ENCODE peak calls at places on chromosomes 7 and 10, in five cellular contexts. X is HCT116, T is HepG2, Y is SK-N-SH, U is GM12878. N is an unnamed sample.

GRCh38 chr10:129741280-129741977 is 222.6 kb downstream of the EBF3 start:
- DNase-seq in X (no peak), T (no peak), Y (no peak), U (no peak), N (no peak)

GRCh38 chr7:98049034-98049433 is 57.6 kb upstream of the LMTK2 start:
- DNase-seq in X (no peak), T (no peak), Y (no peak), U (no peak), N (no peak)

GRCh38 chr10:103636996-103637395 is 143.5 kb downstream of the NEURL1 start:
- DNase-seq in X (no peak), T (no peak), Y (no peak), U (no peak), N (no peak)

GRCh38 chr10:9745158-9745557 is 1272.5 kb upstream of the CELF2 start:
- DNase-seq in X (no peak), T (no peak), Y (no peak), U (no peak), N (no peak)

GRCh38 chr10:29064665-29065064 is 224.2 kb upstream of the LYZL1 start:
- DNase-seq in X (no peak), T (no peak), Y (no peak), U (no peak), N (no peak)

GRCh38 chr10:63539994-63540393 is 18.8 kb downstream of the REEP3 start:
- DNase-seq in X (no peak), T (no peak), Y (no peak), U (no peak), N (no peak)

GRCh38 chr7:155001756-155002410 is 1.0 kb downstream of the PAXIP1 start:
- DNase-seq in X (no peak), T (no peak), Y (no peak), U (no peak), N (no peak)

GRCh38 chr7:2554654-2555053 is 670 bp downstream of the BRAT1 start:
- DNase-seq in X (no peak), T (no peak), Y (peak), U (no peak), N (no peak)

GRCh38 chr10:480928-481551 is 208.4 kb downstream of the DIP2C start:
- DNase-seq in X (no peak), T (no peak), Y (peak), U (no peak), N (no peak)

GRCh38 chr7:12207046-12207445 is 4.0 kb upstream of the TMEM106B start:
- DNase-seq in X (no peak), T (no peak), Y (no peak), U (no peak), N (peak)

GRCh38 chr7:17298840-17299476 is 506 bp downstream of the AHR start:
- DNase-seq in X (no peak), T (no peak), Y (peak), U (no peak), N (no peak)

GRCh38 chr10:71008150-71008549 is 119.8 kb upstream of the PCBD1 start:
- DNase-seq in X (no peak), T (no peak), Y (no peak), U (no peak), N (no peak)

GRCh38 chr10:119608316-119609155 is 11.8 kb upstream of the TIAL1 start:
- DNase-seq in X (peak), T (peak), Y (peak), U (no peak), N (no peak)

GRCh38 chr7:90891529-90891928 is 295.4 kb downstream of the CDK14 start:
- DNase-seq in X (no peak), T (no peak), Y (no peak), U (no peak), N (no peak)

GRCh38 chr10:75294518-75294865 is 58.7 kb upstream of the COMTD1 start:
- DNase-seq in X (no peak), T (no peak), Y (peak), U (no peak), N (no peak)

GRCh38 chr10:119531067-119531466 is 11.5 kb downstream of the RGS10 start:
- DNase-seq in X (no peak), T (peak), Y (no peak), U (no peak), N (no peak)

GRCh38 chr10:120436431-120437142 is 20.4 kb upstream of the PLPP4 start:
- DNase-seq in X (peak), T (no peak), Y (no peak), U (no peak), N (no peak)

GRCh38 chr7:142616121-142616643 is 133.1 kb upstream of the PRSS1 start:
- DNase-seq in X (no peak), T (no peak), Y (no peak), U (no peak), N (no peak)

GRCh38 chr7:151869968-151870918 is 6.7 kb downstream of the PRKAG2 start:
- DNase-seq in X (no peak), T (no peak), Y (no peak), U (no peak), N (no peak)

GRCh38 chr7:104275900-104276299 is 52.5 kb upstream of the LHFPL3 start:
- DNase-seq in X (no peak), T (peak), Y (no peak), U (no peak), N (no peak)

GRCh38 chr7:7529328-7529727 is 6.3 kb downstream of the COL28A1 start:
- DNase-seq in X (no peak), T (no peak), Y (no peak), U (no peak), N (no peak)

GRCh38 chr7:65216469-65216868 is 157.2 kb upstream of the ZNF92 start:
- DNase-seq in X (peak), T (peak), Y (peak), U (no peak), N (peak)

GRCh38 chr7:136389933-136390332 is 412.8 kb upstream of the MTPN start:
- DNase-seq in X (no peak), T (no peak), Y (no peak), U (no peak), N (no peak)

GRCh38 chr10:129962092-129962494 is 2.0 kb downstream of the EBF3 start:
- DNase-seq in X (no peak), T (no peak), Y (no peak), U (no peak), N (no peak)

GRCh38 chr7:140014123-140014522 is 48.6 kb downstream of the PARP12 start:
- DNase-seq in X (no peak), T (no peak), Y (no peak), U (no peak), N (no peak)

GRCh38 chr7:117673839-117674238 is 194.0 kb downstream of the CFTR start:
- DNase-seq in X (peak), T (peak), Y (peak), U (no peak), N (no peak)

GRCh38 chr7:25007668-25008067 is 27.7 kb upstream of the OSBPL3 start:
- DNase-seq in X (no peak), T (no peak), Y (no peak), U (no peak), N (no peak)

GRCh38 chr7:105800442-105800841 is 76.0 kb downstream of the ATXN7L1 start:
- DNase-seq in X (no peak), T (no peak), Y (no peak), U (peak), N (no peak)

GRCh38 chr10:72079356-72079755 is 9.0 kb downstream of the SPOCK2 start:
- DNase-seq in X (no peak), T (no peak), Y (peak), U (no peak), N (no peak)

GRCh38 chr7:118079369-118079768 is 104.6 kb upstream of the LSM8 start:
- DNase-seq in X (no peak), T (no peak), Y (no peak), U (no peak), N (no peak)

GRCh38 chr10:99685232-99686041 is 26.1 kb downstream of the ENTPD7 start:
- DNase-seq in X (no peak), T (no peak), Y (no peak), U (peak), N (no peak)

GRCh38 chr10:98251399-98251798 is 16.6 kb downstream of the LOXL4 start:
- DNase-seq in X (no peak), T (no peak), Y (no peak), U (no peak), N (no peak)

GRCh38 chr10:73790886-73791625 is 5.7 kb downstream of the ZSWIM8 start:
- DNase-seq in X (no peak), T (no peak), Y (no peak), U (no peak), N (no peak)

GRCh38 chr7:75679060-75679459 is 59.7 kb downstream of the HIP1 start:
- DNase-seq in X (no peak), T (no peak), Y (no peak), U (no peak), N (no peak)

DNA sequence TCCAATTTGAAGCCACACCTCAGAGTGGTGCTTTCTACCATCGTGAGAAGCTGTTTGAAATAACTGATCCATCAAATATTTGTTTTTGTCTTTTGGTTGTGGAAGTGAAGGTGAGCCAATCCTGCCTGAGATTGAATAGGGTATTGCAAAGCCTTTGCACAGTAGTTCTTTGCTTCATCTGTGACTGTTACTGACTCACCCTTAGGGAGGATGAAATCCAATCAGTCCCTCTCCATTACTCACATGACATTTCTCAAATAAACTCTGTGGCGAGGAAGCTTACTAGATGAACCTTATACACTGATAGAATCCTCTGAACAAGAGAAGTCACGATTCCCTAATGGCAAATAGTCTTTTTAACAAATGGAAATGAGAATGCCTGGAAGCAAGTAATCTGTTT is 31.9 kb downstream of the HEPACAM2 start:
- DNase-seq in X (no peak), T (peak), Y (no peak), U (no peak), N (no peak)
- H3K27ac ChIP-seq in X (no peak), T (no peak), Y (no peak), U (no peak), N (no peak)

GRCh38 chr7:141451232-141451631 is 100.0 kb upstream of the AGK start:
- DNase-seq in X (no peak), T (no peak), Y (no peak), U (no peak), N (no peak)
- TF ChIP-seq SIN3A in X (no peak), T (no peak), Y (no peak), U (no peak), N (no peak)

GRCh38 chr10:91190388-91190870 is 30.0 kb upstream of the PCGF5 start:
- DNase-seq in X (no peak), T (no peak), Y (no peak), U (no peak), N (no peak)
- TF ChIP-seq POLR2AphosphoS5 in X (no peak), T (no peak), Y (no peak), U (no peak), N (no peak)

DNA sequence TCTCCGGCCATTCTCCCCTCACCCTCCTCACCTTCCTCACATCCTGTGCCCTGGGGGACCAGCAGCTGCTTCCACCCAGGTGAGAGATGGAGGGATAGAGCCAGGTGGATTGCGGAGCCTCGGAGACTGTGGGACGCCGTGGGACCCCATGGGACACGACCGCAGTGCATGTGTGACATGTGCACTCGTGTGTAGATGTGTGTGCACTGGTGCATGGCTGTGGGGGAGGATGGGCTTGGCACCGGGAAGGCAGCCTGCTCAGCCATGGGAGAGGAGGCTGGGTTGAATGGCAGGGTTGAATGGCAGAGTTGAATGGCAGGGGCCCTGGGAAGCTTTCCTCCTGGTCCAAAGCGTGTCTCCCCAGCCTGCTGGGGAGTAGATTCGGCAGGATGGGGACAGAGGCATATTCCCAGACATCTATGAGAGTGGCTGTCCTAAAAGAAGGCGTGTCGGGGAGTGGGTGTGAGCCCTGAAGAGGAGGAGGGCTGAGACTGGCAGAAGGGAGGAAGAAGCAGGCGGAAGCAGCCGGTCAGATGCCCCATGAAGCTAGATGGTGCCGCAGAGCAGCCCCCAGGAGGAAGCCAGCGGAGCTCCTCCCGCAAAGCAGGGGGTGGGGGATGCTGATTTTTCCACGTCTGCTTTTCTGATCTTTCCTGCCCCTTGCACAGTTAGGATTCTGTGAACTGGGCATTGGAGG is 815 bp downstream of the GIMAP8 start:
- DNase-seq in X (no peak), T (no peak), Y (no peak), U (peak), N (no peak)
- H3K27ac ChIP-seq in X (no peak), T (no peak), Y (no peak), U (peak), N (no peak)

GRCh38 chr10:5196613-5197234 is at the start of gene AKR1C4:
- DNase-seq in X (no peak), T (peak), Y (peak), U (no peak), N (no peak)

GRCh38 chr10:5198386-5198785 is 1.7 kb downstream of the AKR1C4 start:
- DNase-seq in X (no peak), T (no peak), Y (no peak), U (no peak), N (no peak)

GRCh38 chr10:5195727-5196374 is 786 bp upstream of the AKR1C4 start:
- DNase-seq in X (no peak), T (peak), Y (no peak), U (no peak), N (no peak)

GRCh38 chr10:5194431-5194830 is 2.2 kb upstream of the AKR1C4 start:
- DNase-seq in X (no peak), T (peak), Y (no peak), U (no peak), N (no peak)

GRCh38 chr10:5199398-5199797 is 2.8 kb downstream of the AKR1C4 start:
- DNase-seq in X (no peak), T (no peak), Y (no peak), U (no peak), N (no peak)
- TF ChIP-seq SIN3A in X (no peak), T (no peak), Y (no peak), U (no peak), N (no peak)

GRCh38 chr7:159078193-159078910 is 66.3 kb downstream of the VIPR2 start:
- DNase-seq in X (no peak), T (no peak), Y (no peak), U (no peak), N (no peak)

GRCh38 chr7:159078911-159079270 is 65.8 kb downstream of the VIPR2 start:
- DNase-seq in X (no peak), T (no peak), Y (no peak), U (no peak), N (no peak)

GRCh38 chr7:159071260-159071659 is 73.4 kb downstream of the VIPR2 start:
- DNase-seq in X (no peak), T (no peak), Y (no peak), U (no peak), N (no peak)

GRCh38 chr7:159076340-159076739 is 68.3 kb downstream of the VIPR2 start:
- DNase-seq in X (no peak), T (no peak), Y (no peak), U (no peak), N (no peak)

GRCh38 chr7:159075563-159076238 is 69.0 kb downstream of the VIPR2 start:
- DNase-seq in X (no peak), T (no peak), Y (no peak), U (no peak), N (no peak)
- TF ChIP-seq POLR2AphosphoS5 in X (no peak), T (no peak), Y (no peak), U (no peak), N (no peak)

GRCh38 chr10:101139421-101139911 is 8.4 kb downstream of the TLX1 start:
- DNase-seq in X (no peak), T (peak), Y (peak), U (no peak), N (no peak)

GRCh38 chr10:101142533-101143353 is 11.6 kb downstream of the TLX1 start:
- DNase-seq in X (no peak), T (no peak), Y (no peak), U (no peak), N (no peak)

GRCh38 chr10:101141622-101142532 is 10.8 kb downstream of the TLX1 start:
- DNase-seq in X (peak), T (peak), Y (peak), U (peak), N (peak)

GRCh38 chr10:101140084-101140949 is 9.2 kb downstream of the TLX1 start:
- DNase-seq in X (no peak), T (no peak), Y (peak), U (no peak), N (no peak)

GRCh38 chr10:101140950-101141621 is 10.0 kb downstream of the TLX1 start:
- DNase-seq in X (no peak), T (no peak), Y (no peak), U (no peak), N (no peak)
- H3K27ac ChIP-seq in X (no peak), T (no peak), Y (no peak), U (no peak), N (no peak)

DNA sequence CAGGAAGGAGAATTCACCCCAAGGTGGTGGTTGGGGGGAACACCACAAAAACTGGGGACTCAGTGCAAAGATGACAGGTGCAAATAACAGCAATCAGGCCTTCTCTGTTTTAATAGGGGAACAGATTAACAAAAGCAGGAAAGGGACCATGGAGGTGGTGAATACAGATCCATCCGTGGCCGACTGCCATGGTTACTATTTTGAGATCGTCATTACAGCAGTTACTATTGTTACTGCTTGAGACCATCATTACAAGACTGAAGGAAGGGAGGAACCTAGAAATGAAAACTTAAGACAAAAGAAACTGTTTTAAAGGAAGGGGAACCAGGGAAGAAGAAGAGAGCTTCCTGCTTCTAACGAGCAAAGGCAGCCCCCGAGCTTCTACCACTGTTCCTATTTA is 216.5 kb downstream of the CHCHD3 start:
- DNase-seq in X (no peak), T (no peak), Y (no peak), U (no peak), N (no peak)
- TF ChIP-seq SIN3A in X (no peak), T (no peak), Y (no peak), U (no peak), N (no peak)

N was measured in Panc1.